ENCODE peak calls at places on chromosomes 13 and 19, in seven cellular contexts. One of them, this sample, is unnamed.

GRCh38 chr19:3506384-3507340 is 551 bp downstream of the FZR1 start:
- DNase-seq in epithelial cell of esophagus: no peak
- DNase-seq in Calu3: no peak
- DNase-seq in left ventricle myocardium inferior: peak
- DNase-seq in HFFc6: no peak
- DNase-seq in colonic mucosa: peak
- DNase-seq in AG04450: no peak
- DNase-seq in this sample: peak

GRCh38 chr13:37429976-37430375 is 168.6 kb downstream of the POSTN start:
- DNase-seq in epithelial cell of esophagus: peak
- DNase-seq in Calu3: no peak
- DNase-seq in left ventricle myocardium inferior: no peak
- DNase-seq in HFFc6: peak
- DNase-seq in colonic mucosa: no peak
- DNase-seq in AG04450: peak
- DNase-seq in this sample: no peak

GRCh38 chr13:59721889-59722579 is 441.7 kb downstream of the DIAPH3 start:
- DNase-seq in epithelial cell of esophagus: no peak
- DNase-seq in Calu3: no peak
- DNase-seq in left ventricle myocardium inferior: no peak
- DNase-seq in HFFc6: no peak
- DNase-seq in colonic mucosa: no peak
- DNase-seq in AG04450: no peak
- DNase-seq in this sample: no peak

GRCh38 chr19:42326969-42327368 is 1.5 kb downstream of the MEGF8 start:
- DNase-seq in epithelial cell of esophagus: no peak
- DNase-seq in Calu3: no peak
- DNase-seq in left ventricle myocardium inferior: no peak
- DNase-seq in HFFc6: no peak
- DNase-seq in colonic mucosa: no peak
- DNase-seq in AG04450: no peak
- DNase-seq in this sample: no peak

GRCh38 chr13:44474122-44474910 is 100.7 kb downstream of the SERP2 start:
- DNase-seq in epithelial cell of esophagus: no peak
- DNase-seq in Calu3: peak
- DNase-seq in left ventricle myocardium inferior: no peak
- DNase-seq in HFFc6: no peak
- DNase-seq in colonic mucosa: no peak
- DNase-seq in AG04450: no peak
- DNase-seq in this sample: no peak

GRCh38 chr13:32829676-32830091 is 186.5 kb upstream of the KL start:
- DNase-seq in epithelial cell of esophagus: peak
- DNase-seq in Calu3: peak
- DNase-seq in left ventricle myocardium inferior: no peak
- DNase-seq in HFFc6: peak
- DNase-seq in colonic mucosa: no peak
- DNase-seq in AG04450: no peak
- DNase-seq in this sample: no peak

GRCh38 chr19:31678421-31678820 is 329.2 kb upstream of the TSHZ3 start:
- DNase-seq in epithelial cell of esophagus: no peak
- DNase-seq in Calu3: no peak
- DNase-seq in left ventricle myocardium inferior: no peak
- DNase-seq in HFFc6: no peak
- DNase-seq in colonic mucosa: no peak
- DNase-seq in AG04450: no peak
- DNase-seq in this sample: no peak

GRCh38 chr13:47484564-47484963 is 516.5 kb downstream of the SUCLA2 start:
- DNase-seq in epithelial cell of esophagus: peak
- DNase-seq in Calu3: no peak
- DNase-seq in left ventricle myocardium inferior: no peak
- DNase-seq in HFFc6: peak
- DNase-seq in colonic mucosa: no peak
- DNase-seq in AG04450: peak
- DNase-seq in this sample: no peak

GRCh38 chr19:1713170-1713569 is 40.1 kb upstream of the ONECUT3 start:
- DNase-seq in epithelial cell of esophagus: no peak
- DNase-seq in Calu3: no peak
- DNase-seq in left ventricle myocardium inferior: no peak
- DNase-seq in HFFc6: no peak
- DNase-seq in colonic mucosa: no peak
- DNase-seq in AG04450: no peak
- DNase-seq in this sample: no peak

GRCh38 chr19:7360393-7360984 is 11.8 kb downstream of the ARHGEF18 start:
- DNase-seq in epithelial cell of esophagus: no peak
- DNase-seq in Calu3: no peak
- DNase-seq in left ventricle myocardium inferior: no peak
- DNase-seq in HFFc6: no peak
- DNase-seq in colonic mucosa: no peak
- DNase-seq in AG04450: no peak
- DNase-seq in this sample: no peak

GRCh38 chr13:113588394-113589111 is 4.0 kb downstream of the TFDP1 start:
- DNase-seq in epithelial cell of esophagus: no peak
- DNase-seq in Calu3: no peak
- DNase-seq in left ventricle myocardium inferior: no peak
- DNase-seq in HFFc6: no peak
- DNase-seq in colonic mucosa: peak
- DNase-seq in AG04450: no peak
- DNase-seq in this sample: no peak

GRCh38 chr19:8482696-8483095 is 19.7 kb downstream of the PRAM1 start:
- DNase-seq in epithelial cell of esophagus: no peak
- DNase-seq in Calu3: no peak
- DNase-seq in left ventricle myocardium inferior: no peak
- DNase-seq in HFFc6: no peak
- DNase-seq in colonic mucosa: no peak
- DNase-seq in AG04450: no peak
- DNase-seq in this sample: no peak

GRCh38 chr19:35932291-35932936 is 3.8 kb upstream of the LRFN3 start:
- DNase-seq in epithelial cell of esophagus: no peak
- DNase-seq in Calu3: no peak
- DNase-seq in left ventricle myocardium inferior: no peak
- DNase-seq in HFFc6: no peak
- DNase-seq in colonic mucosa: no peak
- DNase-seq in AG04450: no peak
- DNase-seq in this sample: no peak

GRCh38 chr19:10518444-10519361 is 1.5 kb upstream of the S1PR5 start:
- DNase-seq in epithelial cell of esophagus: no peak
- DNase-seq in Calu3: no peak
- DNase-seq in left ventricle myocardium inferior: no peak
- DNase-seq in HFFc6: no peak
- DNase-seq in colonic mucosa: no peak
- DNase-seq in AG04450: no peak
- DNase-seq in this sample: peak

GRCh38 chr19:39659791-39660190 is 4.1 kb downstream of the LGALS16 start:
- DNase-seq in epithelial cell of esophagus: no peak
- DNase-seq in Calu3: no peak
- DNase-seq in left ventricle myocardium inferior: no peak
- DNase-seq in HFFc6: no peak
- DNase-seq in colonic mucosa: no peak
- DNase-seq in AG04450: no peak
- DNase-seq in this sample: no peak

GRCh38 chr13:72296246-72296645 is 429.2 kb upstream of the DACH1 start:
- DNase-seq in epithelial cell of esophagus: no peak
- DNase-seq in Calu3: no peak
- DNase-seq in left ventricle myocardium inferior: no peak
- DNase-seq in HFFc6: no peak
- DNase-seq in colonic mucosa: no peak
- DNase-seq in AG04450: no peak
- DNase-seq in this sample: no peak

GRCh38 chr19:45905016-45905415 is 2.6 kb upstream of the MYPOP start:
- DNase-seq in epithelial cell of esophagus: no peak
- DNase-seq in Calu3: no peak
- DNase-seq in left ventricle myocardium inferior: no peak
- DNase-seq in HFFc6: no peak
- DNase-seq in colonic mucosa: no peak
- DNase-seq in AG04450: no peak
- DNase-seq in this sample: no peak
- TF ChIP-seq CTCF in epithelial cell of esophagus: no peak
- TF ChIP-seq CTCF in Calu3: no peak
- TF ChIP-seq CTCF in left ventricle myocardium inferior: no peak
- TF ChIP-seq CTCF in HFFc6: no peak
- TF ChIP-seq CTCF in colonic mucosa: no peak
- TF ChIP-seq CTCF in AG04450: no peak
- TF ChIP-seq CTCF in this sample: no peak

GRCh38 chr13:45728759-45729158 is 26.6 kb downstream of the CBY2 start:
- DNase-seq in epithelial cell of esophagus: no peak
- DNase-seq in Calu3: no peak
- DNase-seq in left ventricle myocardium inferior: no peak
- DNase-seq in HFFc6: no peak
- DNase-seq in colonic mucosa: no peak
- DNase-seq in AG04450: no peak
- DNase-seq in this sample: peak
- TF ChIP-seq CTCF in epithelial cell of esophagus: no peak
- TF ChIP-seq CTCF in Calu3: no peak
- TF ChIP-seq CTCF in left ventricle myocardium inferior: peak
- TF ChIP-seq CTCF in HFFc6: peak
- TF ChIP-seq CTCF in colonic mucosa: no peak
- TF ChIP-seq CTCF in AG04450: peak
- TF ChIP-seq CTCF in this sample: peak

DNA sequence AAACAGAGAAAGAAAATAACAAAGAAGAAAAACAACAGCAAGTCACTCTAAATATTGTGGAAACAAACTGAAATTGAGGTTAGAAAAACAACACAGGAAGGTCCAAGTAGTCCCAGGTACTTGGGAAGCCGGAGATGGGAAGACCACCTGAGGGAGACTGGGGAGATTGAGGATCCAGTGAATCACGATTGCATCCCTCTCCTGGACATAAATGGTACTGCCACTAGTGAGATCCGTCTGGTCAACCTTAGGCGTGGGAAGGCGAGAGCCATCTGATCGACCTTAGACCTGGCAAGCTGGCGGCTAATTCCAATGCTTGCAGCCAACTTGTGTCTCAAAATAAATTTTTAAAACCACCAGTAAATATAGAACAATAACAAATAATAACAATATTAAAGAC is 81.9 kb downstream of the ZNF726 start:
- DNase-seq in epithelial cell of esophagus: no peak
- DNase-seq in Calu3: peak
- DNase-seq in left ventricle myocardium inferior: no peak
- DNase-seq in HFFc6: no peak
- DNase-seq in colonic mucosa: no peak
- DNase-seq in AG04450: no peak
- DNase-seq in this sample: no peak
- TF ChIP-seq CTCF in epithelial cell of esophagus: peak
- TF ChIP-seq CTCF in Calu3: peak
- TF ChIP-seq CTCF in left ventricle myocardium inferior: peak
- TF ChIP-seq CTCF in HFFc6: peak
- TF ChIP-seq CTCF in colonic mucosa: no peak
- TF ChIP-seq CTCF in AG04450: peak
- TF ChIP-seq CTCF in this sample: no peak

GRCh38 chr13:39836038-39836437 is 180.6 kb downstream of the COG6 start:
- DNase-seq in epithelial cell of esophagus: peak
- DNase-seq in Calu3: peak
- DNase-seq in left ventricle myocardium inferior: no peak
- DNase-seq in HFFc6: no peak
- DNase-seq in colonic mucosa: no peak
- DNase-seq in AG04450: no peak
- DNase-seq in this sample: no peak

GRCh38 chr13:39840201-39840600 is 184.7 kb downstream of the COG6 start:
- DNase-seq in epithelial cell of esophagus: no peak
- DNase-seq in Calu3: no peak
- DNase-seq in left ventricle myocardium inferior: no peak
- DNase-seq in HFFc6: no peak
- DNase-seq in colonic mucosa: no peak
- DNase-seq in AG04450: no peak
- DNase-seq in this sample: no peak

GRCh38 chr13:39835253-39835652 is 179.8 kb downstream of the COG6 start:
- DNase-seq in epithelial cell of esophagus: no peak
- DNase-seq in Calu3: no peak
- DNase-seq in left ventricle myocardium inferior: no peak
- DNase-seq in HFFc6: no peak
- DNase-seq in colonic mucosa: no peak
- DNase-seq in AG04450: no peak
- DNase-seq in this sample: peak
- TF ChIP-seq CTCF in epithelial cell of esophagus: no peak
- TF ChIP-seq CTCF in Calu3: no peak
- TF ChIP-seq CTCF in left ventricle myocardium inferior: no peak
- TF ChIP-seq CTCF in HFFc6: no peak
- TF ChIP-seq CTCF in colonic mucosa: no peak
- TF ChIP-seq CTCF in AG04450: no peak
- TF ChIP-seq CTCF in this sample: no peak

GRCh38 chr13:97411894-97412460 is 22.0 kb upstream of the RAP2A start:
- DNase-seq in epithelial cell of esophagus: no peak
- DNase-seq in Calu3: no peak
- DNase-seq in left ventricle myocardium inferior: no peak
- DNase-seq in HFFc6: no peak
- DNase-seq in colonic mucosa: no peak
- DNase-seq in AG04450: no peak
- DNase-seq in this sample: no peak
- TF ChIP-seq CTCF in epithelial cell of esophagus: no peak
- TF ChIP-seq CTCF in Calu3: no peak
- TF ChIP-seq CTCF in left ventricle myocardium inferior: no peak
- TF ChIP-seq CTCF in HFFc6: no peak
- TF ChIP-seq CTCF in colonic mucosa: no peak
- TF ChIP-seq CTCF in AG04450: no peak
- TF ChIP-seq CTCF in this sample: no peak

This sample was measured in nephron progenitor cell.